ENCODE peak calls at places on chromosome 12, in four cellular contexts. One of them, this sample, is unnamed.

GRCh38 chr12:64826234-64826633 is 1.8 kb downstream of the TBC1D30 start:
- DNase-seq in A549: no peak
- DNase-seq in spleen: no peak
- DNase-seq in IMR-90: peak; percentile 45
- DNase-seq in this sample: no peak

GRCh38 chr12:131933387-131933786 is 4.3 kb downstream of the PUS1 start:
- DNase-seq in A549: no peak
- DNase-seq in spleen: peak; percentile 51
- DNase-seq in IMR-90: no peak
- DNase-seq in this sample: no peak

GRCh38 chr12:132224484-132224883 is 80.2 kb downstream of the NOC4L start:
- DNase-seq in A549: no peak
- DNase-seq in spleen: no peak
- DNase-seq in IMR-90: no peak
- DNase-seq in this sample: no peak

GRCh38 chr12:128019996-128020544 is 246.9 kb upstream of the TMEM132C start:
- DNase-seq in A549: no peak
- DNase-seq in spleen: no peak
- DNase-seq in IMR-90: no peak
- DNase-seq in this sample: no peak

GRCh38 chr12:12704593-12705230 is 8.7 kb upstream of the GPR19 start:
- DNase-seq in A549: peak; percentile 87
- DNase-seq in spleen: no peak
- DNase-seq in IMR-90: peak; percentile 95
- DNase-seq in this sample: no peak

GRCh38 chr12:132622437-132623071 is 4.0 kb downstream of the P2RX2 start:
- DNase-seq in A549: no peak
- DNase-seq in spleen: no peak
- DNase-seq in IMR-90: peak; percentile 94
- DNase-seq in this sample: no peak

GRCh38 chr12:46516933-46517578 is 144.5 kb upstream of the SLC38A2 start:
- DNase-seq in A549: no peak
- DNase-seq in spleen: no peak
- DNase-seq in IMR-90: no peak
- DNase-seq in this sample: no peak

GRCh38 chr12:1469063-1469462 is 125.3 kb downstream of the FBXL14 start:
- DNase-seq in A549: no peak
- DNase-seq in spleen: no peak
- DNase-seq in IMR-90: no peak
- DNase-seq in this sample: no peak

GRCh38 chr12:120903818-120904773 is at the start of gene SPPL3:
- DNase-seq in A549: peak; percentile 87
- DNase-seq in spleen: peak; percentile 98
- DNase-seq in IMR-90: peak; percentile 73
- DNase-seq in this sample: peak; percentile 82

GRCh38 chr12:132474237-132474741 is 15.7 kb upstream of the FBRSL1 start:
- DNase-seq in A549: no peak
- DNase-seq in spleen: peak; percentile 91
- DNase-seq in IMR-90: no peak
- DNase-seq in this sample: no peak

GRCh38 chr12:108731866-108732461 is 646 bp upstream of the CORO1C start:
- DNase-seq in A549: peak; percentile 97
- DNase-seq in spleen: peak; percentile 99
- DNase-seq in IMR-90: peak; percentile 97
- DNase-seq in this sample: peak; percentile 99
- TF ChIP-seq POLR2A in A549: peak; percentile 29
- TF ChIP-seq POLR2A in spleen: no peak
- TF ChIP-seq POLR2A in IMR-90: peak; percentile 66
- TF ChIP-seq POLR2A in this sample: peak; percentile 73

GRCh38 chr12:113358381-113359132 is at the start of gene PLBD2:
- DNase-seq in A549: peak; percentile 93
- DNase-seq in spleen: peak; percentile 98
- DNase-seq in IMR-90: peak; percentile 89
- DNase-seq in this sample: peak; percentile 93

GRCh38 chr12:113364698-113365097 is 6.3 kb downstream of the PLBD2 start:
- DNase-seq in A549: no peak
- DNase-seq in spleen: no peak
- DNase-seq in IMR-90: no peak
- DNase-seq in this sample: no peak

GRCh38 chr12:113361574-113362370 is 3.4 kb downstream of the PLBD2 start:
- DNase-seq in A549: no peak
- DNase-seq in spleen: no peak
- DNase-seq in IMR-90: no peak
- DNase-seq in this sample: peak; percentile 26

GRCh38 chr12:113359133-113359938 is 949 bp downstream of the PLBD2 start:
- DNase-seq in A549: no peak
- DNase-seq in spleen: no peak
- DNase-seq in IMR-90: peak; percentile 14
- DNase-seq in this sample: no peak

GRCh38 chr12:113359939-113360748 is 1.8 kb downstream of the PLBD2 start:
- DNase-seq in A549: no peak
- DNase-seq in spleen: no peak
- DNase-seq in IMR-90: no peak
- DNase-seq in this sample: no peak
- H3K4me3 ChIP-seq in A549: peak overlapping the region; percentile 69
- H3K4me3 ChIP-seq in spleen: no peak overlapping the region
- H3K4me3 ChIP-seq in IMR-90: no peak overlapping the region
- H3K4me3 ChIP-seq in this sample: peak overlapping the region; percentile 76

GRCh38 chr12:103639983-103640382 is 52.9 kb downstream of the STAB2 start:
- DNase-seq in A549: no peak
- DNase-seq in spleen: no peak
- DNase-seq in IMR-90: no peak
- DNase-seq in this sample: no peak

GRCh38 chr12:103645202-103645601 is 58.1 kb downstream of the STAB2 start:
- DNase-seq in A549: no peak
- DNase-seq in spleen: no peak
- DNase-seq in IMR-90: peak; percentile 33
- DNase-seq in this sample: no peak

GRCh38 chr12:103640410-103640809 is 53.3 kb downstream of the STAB2 start:
- DNase-seq in A549: no peak
- DNase-seq in spleen: no peak
- DNase-seq in IMR-90: no peak
- DNase-seq in this sample: no peak

GRCh38 chr12:103640831-103641230 is 53.8 kb downstream of the STAB2 start:
- DNase-seq in A549: no peak
- DNase-seq in spleen: no peak
- DNase-seq in IMR-90: no peak
- DNase-seq in this sample: no peak

GRCh38 chr12:103642240-103642864 is 55.3 kb downstream of the STAB2 start:
- DNase-seq in A549: no peak
- DNase-seq in spleen: no peak
- DNase-seq in IMR-90: no peak
- DNase-seq in this sample: no peak
- TF ChIP-seq CTCF in A549: no peak
- TF ChIP-seq CTCF in spleen: no peak
- TF ChIP-seq CTCF in IMR-90: no peak
- TF ChIP-seq CTCF in this sample: no peak

GRCh38 chr12:100145643-100146042 is 3.0 kb upstream of the BLTP3B start:
- DNase-seq in A549: no peak
- DNase-seq in spleen: no peak
- DNase-seq in IMR-90: no peak
- DNase-seq in this sample: no peak

GRCh38 chr12:100141998-100142850 is 450 bp downstream of the BLTP3B start:
- DNase-seq in A549: no peak
- DNase-seq in spleen: peak; percentile 93
- DNase-seq in IMR-90: no peak
- DNase-seq in this sample: peak; percentile 41

GRCh38 chr12:100142851-100143559 is at the start of gene BLTP3B:
- DNase-seq in A549: peak; percentile 61
- DNase-seq in spleen: peak; percentile 98
- DNase-seq in IMR-90: peak; percentile 55
- DNase-seq in this sample: peak; percentile 84

GRCh38 chr12:100138048-100138907 is 4.4 kb downstream of the BLTP3B start:
- DNase-seq in A549: no peak
- DNase-seq in spleen: no peak
- DNase-seq in IMR-90: peak; percentile 15
- DNase-seq in this sample: peak; percentile 22

DNA sequence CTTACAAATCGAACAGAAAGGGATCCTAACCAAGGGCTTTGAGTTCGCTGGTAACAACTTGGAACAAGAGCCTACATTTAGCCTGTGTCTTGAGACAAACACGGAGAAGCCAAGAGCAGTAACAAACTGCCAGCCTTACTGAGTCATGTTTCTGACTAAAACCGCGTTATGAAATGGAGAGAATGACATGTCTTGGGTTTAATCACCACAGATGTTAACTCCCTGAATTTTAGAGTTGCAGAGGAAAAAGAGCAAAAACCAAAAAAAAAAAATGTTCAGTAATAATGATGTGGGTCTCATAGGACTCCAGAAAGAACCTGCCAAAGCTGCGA is 1.0 kb downstream of the BLTP3B start:
- DNase-seq in A549: no peak
- DNase-seq in spleen: no peak
- DNase-seq in IMR-90: peak; percentile 92
- DNase-seq in this sample: peak; percentile 59
- TF ChIP-seq POLR2A in A549: no peak
- TF ChIP-seq POLR2A in spleen: no peak
- TF ChIP-seq POLR2A in IMR-90: peak; percentile 26
- TF ChIP-seq POLR2A in this sample: no peak

DNA sequence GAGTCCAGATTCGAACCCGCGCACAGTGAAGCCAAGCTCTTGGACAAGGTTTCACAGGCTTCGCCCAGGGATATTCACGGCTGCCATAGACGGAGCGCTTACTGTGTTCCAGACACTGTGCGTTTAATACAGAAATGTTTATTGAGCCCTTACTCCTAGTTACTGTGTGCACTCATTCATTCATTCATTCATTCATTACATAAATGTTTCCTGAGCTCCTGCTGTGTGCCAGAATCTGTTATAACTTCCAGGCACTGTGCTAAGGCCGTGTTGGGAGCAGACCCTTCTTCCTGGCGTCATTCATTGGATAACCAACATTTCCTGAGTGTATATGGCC is 734 bp upstream of the MED13L start:
- DNase-seq in A549: no peak
- DNase-seq in spleen: no peak
- DNase-seq in IMR-90: no peak
- DNase-seq in this sample: no peak
- H3K4me3 ChIP-seq in A549: peak overlapping the region; percentile 71
- H3K4me3 ChIP-seq in spleen: peak overlapping the region; percentile 67
- H3K4me3 ChIP-seq in IMR-90: peak overlapping the region; percentile 56
- H3K4me3 ChIP-seq in this sample: peak overlapping the region; percentile 92

DNA sequence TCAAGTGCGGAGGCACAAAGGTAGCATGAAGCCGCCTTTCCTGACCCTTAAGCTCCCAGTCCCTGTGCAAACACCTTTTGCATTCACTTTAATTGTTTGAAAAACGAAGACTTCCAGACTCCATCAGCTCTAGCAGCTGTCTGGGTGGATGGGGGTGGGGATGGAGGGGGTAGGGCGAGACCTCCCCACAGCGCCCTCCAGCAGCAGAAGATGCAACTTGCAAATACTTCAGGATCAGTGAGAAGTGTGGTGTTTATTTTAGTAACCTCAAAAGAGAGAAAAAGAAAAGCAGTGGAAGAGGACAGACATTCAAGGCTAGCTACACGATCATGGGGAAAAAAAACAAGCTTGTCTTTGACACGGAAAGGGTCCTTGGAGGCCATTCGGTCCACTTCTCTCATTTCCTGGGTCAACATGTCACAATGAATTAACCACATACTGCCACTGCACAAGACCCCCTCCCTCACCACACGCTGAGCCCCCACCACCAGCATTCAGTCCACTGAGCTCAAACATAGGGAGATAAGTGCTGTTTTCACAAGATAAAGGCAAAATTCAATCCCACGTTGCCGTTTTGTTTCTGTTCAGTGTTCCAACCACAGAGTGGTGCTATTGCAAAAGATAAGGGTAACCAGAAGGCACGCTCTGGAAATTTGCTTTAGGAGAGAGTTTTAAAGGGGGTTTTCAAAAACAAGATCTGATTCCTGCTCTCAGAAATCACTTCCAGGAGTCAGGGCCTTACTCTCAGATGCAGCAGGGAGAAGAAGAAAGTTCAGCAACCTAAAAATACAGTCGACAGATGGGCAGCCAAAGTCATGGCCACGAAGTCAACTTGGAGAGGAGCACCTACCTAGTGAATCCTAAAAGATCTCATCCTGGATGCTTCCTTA is 3.3 kb upstream of the NTF3 start:
- DNase-seq in A549: no peak
- DNase-seq in spleen: no peak
- DNase-seq in IMR-90: peak; percentile 75
- DNase-seq in this sample: no peak
- TF ChIP-seq CTCF in A549: no peak
- TF ChIP-seq CTCF in spleen: peak; percentile 46
- TF ChIP-seq CTCF in IMR-90: peak; percentile 89
- TF ChIP-seq CTCF in this sample: peak; percentile 47

GRCh38 chr12:31655792-31656191 is 3.7 kb upstream of the ETFBKMT start:
- DNase-seq in A549: no peak
- DNase-seq in spleen: no peak
- DNase-seq in IMR-90: no peak
- DNase-seq in this sample: no peak

GRCh38 chr12:31658743-31659086 is 773 bp upstream of the ETFBKMT start:
- DNase-seq in A549: no peak
- DNase-seq in spleen: no peak
- DNase-seq in IMR-90: no peak
- DNase-seq in this sample: no peak

GRCh38 chr12:31662176-31662849 is 2.8 kb downstream of the ETFBKMT start:
- DNase-seq in A549: no peak
- DNase-seq in spleen: no peak
- DNase-seq in IMR-90: no peak
- DNase-seq in this sample: no peak

GRCh38 chr12:31655208-31655607 is 4.3 kb upstream of the ETFBKMT start:
- DNase-seq in A549: no peak
- DNase-seq in spleen: no peak
- DNase-seq in IMR-90: no peak
- DNase-seq in this sample: no peak

GRCh38 chr12:31659087-31659942 is at the start of gene ETFBKMT:
- DNase-seq in A549: peak; percentile 85
- DNase-seq in spleen: peak; percentile 97
- DNase-seq in IMR-90: peak; percentile 70
- DNase-seq in this sample: peak; percentile 81
- TF ChIP-seq POLR2A in A549: peak; percentile 27
- TF ChIP-seq POLR2A in spleen: no peak
- TF ChIP-seq POLR2A in IMR-90: peak; percentile 42
- TF ChIP-seq POLR2A in this sample: peak; percentile 63

GRCh38 chr12:42099433-42099832 is 45.2 kb downstream of the GXYLT1 start:
- DNase-seq in A549: no peak
- DNase-seq in spleen: no peak
- DNase-seq in IMR-90: no peak
- DNase-seq in this sample: no peak

GRCh38 chr12:42094277-42094676 is 50.4 kb downstream of the GXYLT1 start:
- DNase-seq in A549: no peak
- DNase-seq in spleen: no peak
- DNase-seq in IMR-90: peak; percentile 72
- DNase-seq in this sample: no peak

GRCh38 chr12:42103155-42103554 is 41.5 kb downstream of the GXYLT1 start:
- DNase-seq in A549: no peak
- DNase-seq in spleen: no peak
- DNase-seq in IMR-90: no peak
- DNase-seq in this sample: no peak

GRCh38 chr12:42102720-42103119 is 42.0 kb downstream of the GXYLT1 start:
- DNase-seq in A549: no peak
- DNase-seq in spleen: no peak
- DNase-seq in IMR-90: no peak
- DNase-seq in this sample: no peak

GRCh38 chr12:42097971-42098370 is 46.7 kb downstream of the GXYLT1 start:
- DNase-seq in A549: no peak
- DNase-seq in spleen: no peak
- DNase-seq in IMR-90: no peak
- DNase-seq in this sample: no peak
- H3K4me3 ChIP-seq in A549: no peak overlapping the region
- H3K4me3 ChIP-seq in spleen: peak overlapping the region; percentile 27
- H3K4me3 ChIP-seq in IMR-90: no peak overlapping the region
- H3K4me3 ChIP-seq in this sample: no peak overlapping the region

This sample was measured in gastrocnemius medialis.